ENCODE peak calls at places on chromosomes 16 and 17, in four cellular contexts. One of them, this sample, is unnamed.

GRCh38 chr17:38456031-38456815 is 28.0 kb downstream of the ARHGAP23 start:
- DNase-seq in choroid plexus epithelial cell: no peak
- DNase-seq in mesothelial cell of epicardium: no peak
- DNase-seq in GM12864: no peak
- DNase-seq in this sample: no peak

GRCh38 chr16:87917503-87917902 is 18.8 kb downstream of the CA5A start:
- DNase-seq in choroid plexus epithelial cell: no peak
- DNase-seq in mesothelial cell of epicardium: no peak
- DNase-seq in GM12864: no peak
- DNase-seq in this sample: no peak

GRCh38 chr17:72514321-72514861 is 393.6 kb downstream of the SOX9 start:
- DNase-seq in choroid plexus epithelial cell: no peak
- DNase-seq in mesothelial cell of epicardium: no peak
- DNase-seq in GM12864: no peak
- DNase-seq in this sample: peak; percentile 30

GRCh38 chr16:53098526-53099317 is 43.9 kb downstream of the CHD9 start:
- DNase-seq in choroid plexus epithelial cell: peak; percentile 96
- DNase-seq in mesothelial cell of epicardium: peak; percentile 54
- DNase-seq in GM12864: peak; percentile 72
- DNase-seq in this sample: peak; percentile 97

GRCh38 chr17:12024332-12024731 is 3.7 kb downstream of the MAP2K4 start:
- DNase-seq in choroid plexus epithelial cell: peak; percentile 80
- DNase-seq in mesothelial cell of epicardium: no peak
- DNase-seq in GM12864: no peak
- DNase-seq in this sample: peak; percentile 56

GRCh38 chr16:19223235-19223847 is 55.3 kb downstream of the SYT17 start:
- DNase-seq in choroid plexus epithelial cell: peak; percentile 8
- DNase-seq in mesothelial cell of epicardium: no peak
- DNase-seq in GM12864: no peak
- DNase-seq in this sample: no peak

GRCh38 chr16:85569615-85570212 is 43.4 kb upstream of the GSE1 start:
- DNase-seq in choroid plexus epithelial cell: peak; percentile 93
- DNase-seq in mesothelial cell of epicardium: peak; percentile 56
- DNase-seq in GM12864: peak; percentile 78
- DNase-seq in this sample: no peak

GRCh38 chr17:13024526-13025263 is 6.9 kb upstream of the ELAC2 start:
- DNase-seq in choroid plexus epithelial cell: peak; percentile 72
- DNase-seq in mesothelial cell of epicardium: peak; percentile 82
- DNase-seq in GM12864: peak; percentile 5
- DNase-seq in this sample: peak; percentile 63

GRCh38 chr17:6455321-6455705 is 11.1 kb downstream of the PIMREG start:
- DNase-seq in choroid plexus epithelial cell: peak; percentile 36
- DNase-seq in mesothelial cell of epicardium: peak; percentile 57
- DNase-seq in GM12864: no peak
- DNase-seq in this sample: no peak

GRCh38 chr17:5838661-5839300 is 231.4 kb upstream of the WSCD1 start:
- DNase-seq in choroid plexus epithelial cell: no peak
- DNase-seq in mesothelial cell of epicardium: no peak
- DNase-seq in GM12864: no peak
- DNase-seq in this sample: no peak

GRCh38 chr16:84699147-84699711 is 571 bp upstream of the USP10 start:
- DNase-seq in choroid plexus epithelial cell: no peak
- DNase-seq in mesothelial cell of epicardium: peak; percentile 43
- DNase-seq in GM12864: no peak
- DNase-seq in this sample: no peak

GRCh38 chr16:72201387-72201786 is 29.4 kb upstream of the PMFBP1 start:
- DNase-seq in choroid plexus epithelial cell: no peak
- DNase-seq in mesothelial cell of epicardium: no peak
- DNase-seq in GM12864: no peak
- DNase-seq in this sample: no peak

GRCh38 chr17:45235071-45236001 is 13.7 kb downstream of the FMNL1 start:
- DNase-seq in choroid plexus epithelial cell: peak; percentile 88
- DNase-seq in mesothelial cell of epicardium: peak; percentile 74
- DNase-seq in GM12864: no peak
- DNase-seq in this sample: peak; percentile 83

GRCh38 chr17:15929941-15930340 is 15.0 kb upstream of the ADORA2B start:
- DNase-seq in choroid plexus epithelial cell: no peak
- DNase-seq in mesothelial cell of epicardium: no peak
- DNase-seq in GM12864: no peak
- DNase-seq in this sample: no peak

GRCh38 chr16:1662543-1662942 is 15.5 kb upstream of the JPT2 start:
- DNase-seq in choroid plexus epithelial cell: no peak
- DNase-seq in mesothelial cell of epicardium: no peak
- DNase-seq in GM12864: no peak
- DNase-seq in this sample: no peak

GRCh38 chr16:23967018-23967417 is 131.2 kb downstream of the PRKCB start:
- DNase-seq in choroid plexus epithelial cell: no peak
- DNase-seq in mesothelial cell of epicardium: no peak
- DNase-seq in GM12864: no peak
- DNase-seq in this sample: no peak

GRCh38 chr17:45296003-45296832 is 20.6 kb downstream of the MAP3K14 start:
- DNase-seq in choroid plexus epithelial cell: no peak
- DNase-seq in mesothelial cell of epicardium: no peak
- DNase-seq in GM12864: no peak
- DNase-seq in this sample: peak; percentile 74

GRCh38 chr17:60601443-60602384 is 1.7 kb downstream of the PPM1D start:
- DNase-seq in choroid plexus epithelial cell: peak; percentile 90
- DNase-seq in mesothelial cell of epicardium: peak; percentile 74
- DNase-seq in GM12864: no peak
- DNase-seq in this sample: peak; percentile 91

GRCh38 chr16:3129137-3130131 is 5.4 kb upstream of the ZNF213 start:
- DNase-seq in choroid plexus epithelial cell: peak; percentile 93
- DNase-seq in mesothelial cell of epicardium: peak; percentile 66
- DNase-seq in GM12864: no peak
- DNase-seq in this sample: peak; percentile 95

GRCh38 chr16:65822148-65822547 is 544.3 kb upstream of the CDH5 start:
- DNase-seq in choroid plexus epithelial cell: no peak
- DNase-seq in mesothelial cell of epicardium: no peak
- DNase-seq in GM12864: no peak
- DNase-seq in this sample: no peak

GRCh38 chr16:66360624-66361324 is 5.7 kb upstream of the CDH5 start:
- DNase-seq in choroid plexus epithelial cell: no peak
- DNase-seq in mesothelial cell of epicardium: no peak
- DNase-seq in GM12864: no peak
- DNase-seq in this sample: no peak

GRCh38 chr16:67431077-67431804 is at the start of gene HSD11B2:
- DNase-seq in choroid plexus epithelial cell: peak; percentile 36
- DNase-seq in mesothelial cell of epicardium: peak; percentile 47
- DNase-seq in GM12864: no peak
- DNase-seq in this sample: no peak

GRCh38 chr16:8048433-8048832 is 541.9 kb downstream of the TMEM114 start:
- DNase-seq in choroid plexus epithelial cell: no peak
- DNase-seq in mesothelial cell of epicardium: no peak
- DNase-seq in GM12864: no peak
- DNase-seq in this sample: no peak

GRCh38 chr17:61420745-61421398 is 21.2 kb downstream of the TBX2 start:
- DNase-seq in choroid plexus epithelial cell: no peak
- DNase-seq in mesothelial cell of epicardium: no peak
- DNase-seq in GM12864: no peak
- DNase-seq in this sample: no peak

GRCh38 chr17:41522301-41523224 is 3.9 kb upstream of the KRT15 start:
- DNase-seq in choroid plexus epithelial cell: no peak
- DNase-seq in mesothelial cell of epicardium: no peak
- DNase-seq in GM12864: no peak
- DNase-seq in this sample: no peak

DNA sequence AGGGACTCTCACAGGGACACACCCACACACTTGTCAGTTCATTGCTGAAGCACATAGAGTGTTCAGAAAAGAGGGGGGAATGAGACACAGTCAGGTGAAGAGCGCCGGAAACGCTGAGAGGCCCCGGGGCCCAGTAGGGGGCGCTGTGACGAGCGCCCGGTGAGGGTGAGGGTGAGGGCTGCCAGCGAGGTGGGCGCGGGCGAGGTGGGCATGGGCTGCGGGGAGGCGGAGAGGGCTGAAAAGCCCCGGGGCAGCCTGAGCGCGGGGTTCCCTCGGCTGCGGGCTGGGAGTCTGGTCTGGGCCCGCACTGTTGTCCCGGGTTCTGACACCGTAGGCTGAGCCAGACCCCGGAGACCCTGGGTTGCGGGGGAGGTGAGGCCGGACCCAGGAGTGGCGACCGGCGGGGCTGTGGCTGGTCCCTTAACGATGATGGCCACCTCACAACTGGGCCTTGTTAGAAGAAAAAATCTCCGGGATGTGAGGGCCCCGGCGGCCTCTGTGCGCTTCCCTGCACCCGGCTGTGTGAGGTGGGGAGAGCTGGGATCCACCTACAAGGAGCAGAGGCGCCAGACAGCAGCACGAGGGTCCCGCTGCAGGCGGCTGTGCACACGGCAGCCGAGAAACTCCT is 91.4 kb downstream of the C16orf78 start:
- DNase-seq in choroid plexus epithelial cell: no peak
- DNase-seq in mesothelial cell of epicardium: peak; percentile 50
- DNase-seq in GM12864: no peak
- DNase-seq in this sample: no peak
- TF ChIP-seq CTCF in choroid plexus epithelial cell: peak; percentile 13
- TF ChIP-seq CTCF in mesothelial cell of epicardium: peak; percentile 75
- TF ChIP-seq CTCF in GM12864: peak; percentile 71
- TF ChIP-seq CTCF in this sample: peak; percentile 16

GRCh38 chr17:29571883-29572681 is 3.6 kb downstream of the TP53I13 start:
- DNase-seq in choroid plexus epithelial cell: no peak
- DNase-seq in mesothelial cell of epicardium: no peak
- DNase-seq in GM12864: no peak
- DNase-seq in this sample: no peak
- TF ChIP-seq CTCF in choroid plexus epithelial cell: no peak
- TF ChIP-seq CTCF in mesothelial cell of epicardium: no peak
- TF ChIP-seq CTCF in GM12864: no peak
- TF ChIP-seq CTCF in this sample: no peak

DNA sequence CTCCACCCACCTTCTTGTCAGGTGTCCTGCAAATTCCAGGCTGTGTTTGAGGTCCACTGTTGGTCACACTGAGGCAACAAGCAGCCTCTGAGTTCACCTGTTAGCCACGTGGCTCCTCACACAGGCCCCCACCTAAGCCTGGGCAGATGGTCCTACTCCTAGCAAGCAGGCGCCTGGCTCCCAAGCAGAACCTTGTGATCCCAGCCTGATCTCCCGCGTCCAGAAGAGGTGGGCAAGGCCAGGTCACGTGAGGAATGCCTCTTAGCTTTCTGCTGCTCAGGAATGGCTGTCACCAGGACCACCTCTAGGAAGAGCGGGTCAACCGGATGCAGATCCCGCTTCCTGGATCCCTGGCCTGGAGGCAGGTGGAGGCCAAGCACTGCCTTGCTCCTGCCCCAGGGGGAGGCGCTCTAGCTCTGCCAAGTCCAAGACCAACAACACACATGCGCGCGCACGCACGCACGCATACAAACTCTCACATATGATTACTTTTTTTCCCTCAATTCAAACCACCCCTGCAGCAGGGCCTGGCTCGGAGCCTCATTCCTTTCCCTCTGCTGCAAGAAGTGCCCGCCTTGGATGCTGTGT is 9.5 kb downstream of the CYB561 start:
- DNase-seq in choroid plexus epithelial cell: peak; percentile 61
- DNase-seq in mesothelial cell of epicardium: no peak
- DNase-seq in GM12864: no peak
- DNase-seq in this sample: peak; percentile 66
- TF ChIP-seq CTCF in choroid plexus epithelial cell: peak; percentile 46
- TF ChIP-seq CTCF in mesothelial cell of epicardium: no peak
- TF ChIP-seq CTCF in GM12864: no peak
- TF ChIP-seq CTCF in this sample: peak; percentile 37

GRCh38 chr16:49585143-49585542 is 211.5 kb downstream of the C16orf78 start:
- DNase-seq in choroid plexus epithelial cell: no peak
- DNase-seq in mesothelial cell of epicardium: no peak
- DNase-seq in GM12864: no peak
- DNase-seq in this sample: no peak
- TF ChIP-seq CTCF in choroid plexus epithelial cell: no peak
- TF ChIP-seq CTCF in mesothelial cell of epicardium: no peak
- TF ChIP-seq CTCF in GM12864: no peak
- TF ChIP-seq CTCF in this sample: no peak

GRCh38 chr16:12620150-12620549 is 183.5 kb downstream of the CPPED1 start:
- DNase-seq in choroid plexus epithelial cell: no peak
- DNase-seq in mesothelial cell of epicardium: no peak
- DNase-seq in GM12864: no peak
- DNase-seq in this sample: no peak
- TF ChIP-seq CTCF in choroid plexus epithelial cell: no peak
- TF ChIP-seq CTCF in mesothelial cell of epicardium: no peak
- TF ChIP-seq CTCF in GM12864: no peak
- TF ChIP-seq CTCF in this sample: no peak

GRCh38 chr17:58268774-58269556 is 11.8 kb downstream of the MPO start:
- DNase-seq in choroid plexus epithelial cell: no peak
- DNase-seq in mesothelial cell of epicardium: no peak
- DNase-seq in GM12864: no peak
- DNase-seq in this sample: no peak

GRCh38 chr17:58272367-58273280 is 8.1 kb downstream of the MPO start:
- DNase-seq in choroid plexus epithelial cell: no peak
- DNase-seq in mesothelial cell of epicardium: no peak
- DNase-seq in GM12864: no peak
- DNase-seq in this sample: no peak

GRCh38 chr17:58269557-58270291 is 11.0 kb downstream of the MPO start:
- DNase-seq in choroid plexus epithelial cell: no peak
- DNase-seq in mesothelial cell of epicardium: no peak
- DNase-seq in GM12864: no peak
- DNase-seq in this sample: no peak

GRCh38 chr17:58271532-58271931 is 9.2 kb downstream of the MPO start:
- DNase-seq in choroid plexus epithelial cell: no peak
- DNase-seq in mesothelial cell of epicardium: no peak
- DNase-seq in GM12864: no peak
- DNase-seq in this sample: no peak

GRCh38 chr17:58270476-58271290 is 10.1 kb downstream of the MPO start:
- DNase-seq in choroid plexus epithelial cell: no peak
- DNase-seq in mesothelial cell of epicardium: no peak
- DNase-seq in GM12864: no peak
- DNase-seq in this sample: no peak
- TF ChIP-seq CTCF in choroid plexus epithelial cell: peak; percentile 27
- TF ChIP-seq CTCF in mesothelial cell of epicardium: no peak
- TF ChIP-seq CTCF in GM12864: peak; percentile 52
- TF ChIP-seq CTCF in this sample: peak; percentile 22

DNA sequence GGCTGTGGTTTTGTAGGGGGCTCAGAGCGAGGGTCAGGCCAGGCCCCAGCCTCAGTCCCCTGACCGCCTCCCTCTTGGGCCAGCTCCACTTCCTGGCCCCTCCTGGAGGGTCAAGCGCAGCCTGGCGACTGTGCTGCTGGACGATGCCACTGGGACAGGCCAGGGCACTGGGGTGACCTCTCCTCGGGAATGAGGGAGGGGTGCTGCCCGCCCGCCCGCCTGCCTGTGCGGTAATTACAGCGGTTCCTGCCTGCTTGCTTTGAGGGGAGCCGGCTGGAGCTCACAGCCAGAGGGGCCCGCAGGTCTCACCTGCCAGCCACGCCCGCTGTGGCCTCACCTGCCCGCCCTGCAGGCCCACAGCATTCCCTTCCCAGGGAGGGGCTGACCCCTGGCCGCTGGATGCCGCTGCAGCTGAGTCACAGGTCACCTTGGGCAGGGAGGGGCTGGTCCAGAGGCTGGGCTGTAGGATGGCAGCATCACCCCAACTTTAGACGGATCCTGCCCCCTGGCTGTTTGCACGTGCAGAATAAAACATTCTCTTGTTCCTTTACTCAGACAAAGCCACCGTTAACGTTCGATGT is 76.7 kb upstream of the CBX4 start:
- DNase-seq in choroid plexus epithelial cell: peak; percentile 63
- DNase-seq in mesothelial cell of epicardium: no peak
- DNase-seq in GM12864: no peak
- DNase-seq in this sample: peak; percentile 46
- TF ChIP-seq CTCF in choroid plexus epithelial cell: peak; percentile 65
- TF ChIP-seq CTCF in mesothelial cell of epicardium: peak; percentile 12
- TF ChIP-seq CTCF in GM12864: peak; percentile 27
- TF ChIP-seq CTCF in this sample: peak; percentile 28

This sample was measured in fibroblast of the aortic adventitia.